ENCODE peak calls at places on chromosomes 16 and 17, in ten cellular contexts. B, G, Q, C, P, O, L, A, I and V are unnamed samples.

GRCh38 chr16:67086829-67087228 is 22.9 kb upstream of the PHAF1 start:
- DNase-seq in A (no peak), G (no peak), P (no peak), L (peak), Q (no peak), O (no peak), C (no peak), B (no peak), I (no peak), V (no peak)

GRCh38 chr17:3827124-3827773 is 18.8 kb downstream of the NCBP3 start:
- DNase-seq in P (peak), B (peak), G (peak), C (peak), Q (peak), A (peak), O (no peak), L (peak), I (peak), V (peak)

GRCh38 chr16:30761427-30761927 is 385 bp downstream of the CFAP119 start:
- DNase-seq in L (peak), I (peak), A (peak), O (no peak), B (peak), P (no peak), Q (peak), G (peak), C (peak), V (peak)

GRCh38 chr17:80009391-80010282 is 26.0 kb downstream of the TBC1D16 start:
- DNase-seq in L (no peak), O (no peak), Q (no peak), C (no peak), G (no peak), A (no peak), P (no peak), I (no peak), B (no peak), V (no peak)

GRCh38 chr17:68461122-68461539 is 3.8 kb upstream of the WIPI1 start:
- DNase-seq in Q (no peak), O (no peak), C (no peak), B (no peak), I (no peak), P (no peak), L (no peak), G (no peak), A (no peak), V (no peak)

GRCh38 chr17:66625321-66625767 is 209.6 kb upstream of the CACNG5 start:
- DNase-seq in P (no peak), L (peak), C (no peak), A (peak), I (no peak), G (peak), B (no peak), O (no peak), Q (no peak), V (no peak)

GRCh38 chr16:24471616-24472015 is 67.8 kb upstream of the RBBP6 start:
- DNase-seq in P (no peak), O (no peak), C (no peak), B (peak), Q (no peak), A (no peak), G (no peak), L (no peak), I (no peak), V (no peak)

GRCh38 chr17:77811521-77811920 is 147.0 kb upstream of the TNRC6C start:
- DNase-seq in C (no peak), P (no peak), O (no peak), Q (no peak), G (peak), I (no peak), A (no peak), B (no peak), L (peak), V (no peak)

GRCh38 chr17:81277421-81277820 is 17.7 kb downstream of the SLC38A10 start:
- DNase-seq in L (peak), P (no peak), C (no peak), I (no peak), A (no peak), B (no peak), O (no peak), Q (no peak), G (no peak), V (no peak)

GRCh38 chr16:82011199-82011641 is at the start of gene SDR42E1:
- DNase-seq in B (no peak), C (peak), O (no peak), P (no peak), L (peak), I (peak), A (no peak), Q (peak), G (no peak), V (peak)

GRCh38 chr16:50737420-50737959 is 4.4 kb upstream of the CYLD start:
- DNase-seq in B (no peak), A (no peak), O (no peak), L (no peak), C (no peak), P (no peak), Q (no peak), I (no peak), G (peak), V (no peak)

GRCh38 chr17:79926308-79927135 is 87.3 kb upstream of the CBX4 start:
- DNase-seq in A (no peak), P (no peak), C (no peak), O (no peak), I (no peak), Q (no peak), B (no peak), G (no peak), L (no peak), V (no peak)

GRCh38 chr16:49632798-49633189 is 223.1 kb downstream of the ZNF423 start:
- DNase-seq in A (no peak), B (peak), C (no peak), Q (no peak), O (no peak), I (no peak), G (no peak), L (no peak), P (no peak), V (no peak)